ENCODE peak calls at places on chromosomes 4 and X, in eight cellular contexts. Z is GM12892; M is NCI-H1092 treated with DMSO at 0.1 percent for 48 hours; X is activated T-cell treated with anti-CD3 and anti-CD28 coated beads, Interleukin-2, amount 50 U/mL, for 4 hours; K is kidney tubule cell; F is NCI-H1105; S is choroid plexus epithelial cell; C is activated CD4-positive, alpha-beta T cell treated with anti-CD3 and anti-CD28 coated beads, Interleukin-2, amount 50 U/mL, for 24 hours. W is an unnamed sample.
A peak's percentile ranks its signal among the peaks of the same experiment; 100 is the strongest.

GRCh38 chr4:7195546-7196282 is 3.4 kb downstream of the SORCS2 start:
- DNase-seq in Z (no peak), M (no peak), X (no peak), K (no peak), F (no peak), S (peak; percentile 76), C (no peak), W (no peak)

GRCh38 chr4:98929341-98930267 is 671 bp upstream of the EIF4E start:
- DNase-seq in Z (peak; percentile 30), M (no peak), X (peak; percentile 35), K (peak; percentile 99), F (no peak), S (peak; percentile 92), C (peak; percentile 63), W (no peak)

GRCh38 chr4:24266951-24267577 is 317.3 kb downstream of the DHX15 start:
- DNase-seq in Z (no peak), M (no peak), X (no peak), K (peak; percentile 57), F (no peak), S (peak; percentile 16), C (no peak), W (no peak)

GRCh38 chr4:168923526-168924194 is 86.4 kb downstream of the CBR4 start:
- DNase-seq in Z (peak; percentile 14), M (peak; percentile 81), X (peak; percentile 40), K (peak; percentile 71), F (peak; percentile 32), S (peak; percentile 92), C (peak; percentile 49), W (peak; percentile 10)

GRCh38 chr4:39451423-39452023 is 7.2 kb downstream of the RPL9 start:
- DNase-seq in Z (no peak), M (no peak), X (no peak), K (no peak), F (no peak), S (no peak), C (no peak), W (no peak)

GRCh38 chrX:11724122-11725017 is 33.7 kb upstream of the MSL3 start:
- DNase-seq in Z (no peak), M (peak; percentile 17), X (no peak), K (peak; percentile 57), F (no peak), S (peak; percentile 58), C (no peak), W (no peak)

GRCh38 chr4:128525387-128525786 is 237.8 kb upstream of the PGRMC2 start:
- DNase-seq in Z (no peak), M (no peak), X (no peak), K (peak; percentile 19), F (no peak), S (peak; percentile 67), C (no peak), W (no peak)

GRCh38 chr4:155419266-155419665 is 42.5 kb upstream of the MAP9 start:
- DNase-seq in Z (no peak), M (no peak), X (no peak), K (no peak), F (no peak), S (peak; percentile 24), C (no peak), W (no peak)

GRCh38 chrX:28058906-28059305 is 77.7 kb upstream of the DCAF8L1 start:
- DNase-seq in Z (no peak), M (no peak), X (no peak), K (no peak), F (no peak), S (peak; percentile 19), C (no peak), W (no peak)

GRCh38 chr4:113978561-113979156 is 788 bp downstream of the ARSJ start:
- DNase-seq in Z (no peak), M (no peak), X (no peak), K (peak; percentile 33), F (no peak), S (no peak), C (no peak), W (no peak)

GRCh38 chrX:107780525-107780924 is 3.0 kb downstream of the NCBP2L start:
- DNase-seq in Z (no peak), M (no peak), X (no peak), K (no peak), F (no peak), S (no peak), C (no peak), W (no peak)

GRCh38 chrX:41468647-41469323 is 21.6 kb downstream of the NYX start:
- DNase-seq in Z (no peak), M (peak; percentile 92), X (no peak), K (no peak), F (no peak), S (peak; percentile 80), C (no peak), W (no peak)

GRCh38 chrX:13742397-13743176 is 8.0 kb downstream of the OFD1 start:
- DNase-seq in Z (no peak), M (no peak), X (no peak), K (peak; percentile 39), F (no peak), S (no peak), C (no peak), W (peak; percentile 65)

GRCh38 chrX:68175569-68175968 is 257.7 kb downstream of the OPHN1 start:
- DNase-seq in Z (no peak), M (no peak), X (no peak), K (no peak), F (no peak), S (peak; percentile 41), C (no peak), W (no peak)

GRCh38 chrX:39497717-39498265 is 600.0 kb downstream of the BCOR start:
- DNase-seq in Z (no peak), M (peak; percentile 21), X (no peak), K (no peak), F (no peak), S (no peak), C (no peak), W (no peak)

GRCh38 chr4:108159845-108160244 is 8.9 kb downstream of the LEF1 start:
- DNase-seq in Z (no peak), M (no peak), X (no peak), K (no peak), F (no peak), S (no peak), C (no peak), W (no peak)

GRCh38 chrX:135389717-135390116 is 32.0 kb upstream of the SMIM10L2A start:
- DNase-seq in Z (no peak), M (no peak), X (no peak), K (peak; percentile 92), F (no peak), S (no peak), C (no peak), W (no peak)

GRCh38 chrX:126237524-126237923 is 71.4 kb upstream of the DCAF12L2 start:
- DNase-seq in Z (no peak), M (no peak), X (no peak), K (no peak), F (no peak), S (no peak), C (no peak), W (no peak)

GRCh38 chr4:74033721-74034120 is 4.8 kb downstream of the CXCL3 start:
- DNase-seq in Z (no peak), M (no peak), X (no peak), K (peak; percentile 48), F (no peak), S (no peak), C (no peak), W (no peak)

GRCh38 chr4:31995943-31996901 is 1276.1 kb downstream of the PCDH7 start:
- DNase-seq in Z (no peak), M (no peak), X (no peak), K (no peak), F (no peak), S (no peak), C (no peak), W (no peak)

GRCh38 chr4:163048447-163048846 is 118.2 kb downstream of the NAF1 start:
- DNase-seq in Z (peak; percentile 1), M (peak; percentile 7), X (no peak), K (peak; percentile 32), F (no peak), S (peak; percentile 68), C (no peak), W (no peak)

GRCh38 chr4:114040319-114041116 is 61.1 kb upstream of the ARSJ start:
- DNase-seq in Z (peak; percentile 2), M (no peak), X (no peak), K (peak; percentile 35), F (no peak), S (peak; percentile 16), C (no peak), W (no peak)

GRCh38 chr4:73593631-73594241 is 26.5 kb downstream of the RASSF6 start:
- DNase-seq in Z (no peak), M (peak; percentile 61), X (no peak), K (no peak), F (peak; percentile 18), S (peak; percentile 75), C (no peak), W (no peak)

GRCh38 chr4:66564901-66565648 is 894.8 kb upstream of the EPHA5 start:
- DNase-seq in Z (no peak), M (no peak), X (no peak), K (peak; percentile 46), F (no peak), S (peak; percentile 82), C (no peak), W (no peak)

GRCh38 chr4:82680834-82681233 is 117.8 kb downstream of the SCD5 start:
- DNase-seq in Z (no peak), M (no peak), X (no peak), K (no peak), F (no peak), S (peak; percentile 36), C (no peak), W (no peak)

GRCh38 chrX:109684136-109684535 is 48.9 kb downstream of the ACSL4 start:
- DNase-seq in Z (no peak), M (no peak), X (no peak), K (peak; percentile 5), F (no peak), S (peak; percentile 37), C (no peak), W (no peak)

GRCh38 chr4:121185960-121186359 is 21.8 kb upstream of the TNIP3 start:
- DNase-seq in Z (no peak), M (no peak), X (no peak), K (no peak), F (no peak), S (no peak), C (no peak), W (no peak)

GRCh38 chrX:69127466-69127865 is 37.8 kb downstream of the PJA1 start:
- DNase-seq in Z (no peak), M (no peak), X (no peak), K (no peak), F (no peak), S (no peak), C (no peak), W (no peak)

GRCh38 chr4:94486372-94486801 is 34.6 kb downstream of the PDLIM5 start:
- DNase-seq in Z (no peak), M (no peak), X (no peak), K (peak; percentile 48), F (no peak), S (peak; percentile 50), C (no peak), W (no peak)

GRCh38 chr4:17038510-17039176 is 140.2 kb upstream of the LDB2 start:
- DNase-seq in Z (no peak), M (no peak), X (no peak), K (no peak), F (no peak), S (peak; percentile 14), C (no peak), W (no peak)

GRCh38 chr4:102642571-102643298 is 118.0 kb downstream of the MANBA start:
- DNase-seq in Z (no peak), M (no peak), X (no peak), K (no peak), F (no peak), S (peak; percentile 34), C (no peak), W (no peak)